ENCODE peak calls at places on chromosomes 6 and 20, in seven cellular contexts. One of them, this sample, is unnamed.

GRCh38 chr6:24432611-24433010 is 29.9 kb downstream of the MRS2 start:
- DNase-seq in left ventricle myocardium inferior: no peak
- DNase-seq in stomach: no peak
- DNase-seq in tibial nerve: no peak
- DNase-seq in coronary artery: no peak
- DNase-seq in A549: no peak
- DNase-seq in OCI-LY7: no peak
- DNase-seq in this sample: no peak

GRCh38 chr20:51014797-51015722 is 7.8 kb downstream of the KCNG1 start:
- DNase-seq in coronary artery: no peak
- DNase-seq in A549: peak; percentile 59
- DNase-seq in tibial nerve: no peak
- DNase-seq in stomach: peak; percentile 35
- DNase-seq in left ventricle myocardium inferior: no peak
- DNase-seq in OCI-LY7: peak; percentile 36
- DNase-seq in this sample: peak; percentile 65

GRCh38 chr6:20202699-20203302 is 9.5 kb downstream of the MBOAT1 start:
- DNase-seq in coronary artery: no peak
- DNase-seq in A549: peak; percentile 36
- DNase-seq in stomach: no peak
- DNase-seq in OCI-LY7: no peak
- DNase-seq in left ventricle myocardium inferior: no peak
- DNase-seq in tibial nerve: no peak
- DNase-seq in this sample: no peak

GRCh38 chr20:25273541-25274358 is 25.9 kb downstream of the PYGB start:
- DNase-seq in tibial nerve: peak; percentile 3
- DNase-seq in A549: no peak
- DNase-seq in OCI-LY7: no peak
- DNase-seq in coronary artery: no peak
- DNase-seq in stomach: peak; percentile 17
- DNase-seq in left ventricle myocardium inferior: peak; percentile 23
- DNase-seq in this sample: no peak

GRCh38 chr6:27650620-27651370 is 177.9 kb upstream of the ZNF184 start:
- DNase-seq in left ventricle myocardium inferior: no peak
- DNase-seq in OCI-LY7: no peak
- DNase-seq in A549: peak; percentile 88
- DNase-seq in stomach: no peak
- DNase-seq in tibial nerve: no peak
- DNase-seq in coronary artery: no peak
- DNase-seq in this sample: no peak

GRCh38 chr6:170111816-170112582 is 178.9 kb downstream of the DLL1 start:
- DNase-seq in tibial nerve: no peak
- DNase-seq in stomach: peak; percentile 10
- DNase-seq in coronary artery: peak; percentile 57
- DNase-seq in A549: no peak
- DNase-seq in OCI-LY7: no peak
- DNase-seq in left ventricle myocardium inferior: no peak
- DNase-seq in this sample: no peak

GRCh38 chr6:33808781-33809180 is 5.0 kb upstream of the MLN start:
- DNase-seq in tibial nerve: no peak
- DNase-seq in A549: no peak
- DNase-seq in left ventricle myocardium inferior: no peak
- DNase-seq in OCI-LY7: no peak
- DNase-seq in stomach: no peak
- DNase-seq in coronary artery: no peak
- DNase-seq in this sample: no peak

GRCh38 chr6:136173519-136174507 is 76.3 kb downstream of the MTFR2 start:
- DNase-seq in stomach: no peak
- DNase-seq in coronary artery: no peak
- DNase-seq in left ventricle myocardium inferior: no peak
- DNase-seq in tibial nerve: no peak
- DNase-seq in OCI-LY7: no peak
- DNase-seq in A549: no peak
- DNase-seq in this sample: peak; percentile 20

GRCh38 chr6:161440299-161440698 is 166.4 kb upstream of the AGPAT4 start:
- DNase-seq in stomach: no peak
- DNase-seq in OCI-LY7: no peak
- DNase-seq in left ventricle myocardium inferior: no peak
- DNase-seq in A549: no peak
- DNase-seq in coronary artery: no peak
- DNase-seq in tibial nerve: no peak
- DNase-seq in this sample: no peak

GRCh38 chr6:32854376-32855178 is 585 bp downstream of the PSMB9 start:
- DNase-seq in stomach: peak; percentile 59
- DNase-seq in coronary artery: no peak
- DNase-seq in tibial nerve: no peak
- DNase-seq in OCI-LY7: peak; percentile 74
- DNase-seq in left ventricle myocardium inferior: peak; percentile 41
- DNase-seq in A549: no peak
- DNase-seq in this sample: peak; percentile 71

GRCh38 chr20:14431568-14431967 is 94.2 kb upstream of the FLRT3 start:
- DNase-seq in left ventricle myocardium inferior: no peak
- DNase-seq in stomach: no peak
- DNase-seq in tibial nerve: no peak
- DNase-seq in OCI-LY7: no peak
- DNase-seq in A549: no peak
- DNase-seq in coronary artery: no peak
- DNase-seq in this sample: no peak

GRCh38 chr20:56428881-56429280 is 16.8 kb downstream of the CASS4 start:
- DNase-seq in stomach: no peak
- DNase-seq in coronary artery: no peak
- DNase-seq in OCI-LY7: no peak
- DNase-seq in tibial nerve: no peak
- DNase-seq in left ventricle myocardium inferior: no peak
- DNase-seq in A549: no peak
- DNase-seq in this sample: no peak

GRCh38 chr20:56426926-56427325 is 14.9 kb downstream of the CASS4 start:
- DNase-seq in coronary artery: no peak
- DNase-seq in A549: no peak
- DNase-seq in stomach: no peak
- DNase-seq in left ventricle myocardium inferior: no peak
- DNase-seq in OCI-LY7: no peak
- DNase-seq in tibial nerve: no peak
- DNase-seq in this sample: no peak

GRCh38 chr20:56429496-56429895 is 17.4 kb downstream of the CASS4 start:
- DNase-seq in OCI-LY7: no peak
- DNase-seq in stomach: no peak
- DNase-seq in coronary artery: no peak
- DNase-seq in A549: no peak
- DNase-seq in left ventricle myocardium inferior: no peak
- DNase-seq in tibial nerve: no peak
- DNase-seq in this sample: no peak

GRCh38 chr20:56428388-56428787 is 16.3 kb downstream of the CASS4 start:
- DNase-seq in OCI-LY7: no peak
- DNase-seq in left ventricle myocardium inferior: no peak
- DNase-seq in A549: no peak
- DNase-seq in coronary artery: no peak
- DNase-seq in stomach: no peak
- DNase-seq in tibial nerve: no peak
- DNase-seq in this sample: no peak

DNA sequence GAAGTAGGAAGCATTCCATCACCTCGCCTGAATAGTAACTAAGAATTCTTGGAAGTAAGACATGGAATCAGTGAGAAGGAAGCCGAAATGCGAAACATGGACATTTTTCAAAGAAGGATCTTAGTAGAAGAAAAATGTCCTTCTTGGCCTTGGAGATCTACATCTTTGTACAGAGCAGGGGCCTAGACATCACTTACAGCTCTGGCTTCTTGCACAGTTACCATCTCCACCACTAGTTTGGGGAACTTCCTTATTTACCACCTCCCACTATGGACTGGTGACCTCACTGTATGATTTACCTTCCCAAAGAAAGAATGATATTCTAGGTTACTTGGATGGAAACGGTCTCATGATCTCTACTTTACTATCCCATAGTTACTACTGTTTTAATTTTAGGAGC is 15.7 kb downstream of the CASS4 start:
- DNase-seq in A549: no peak
- DNase-seq in tibial nerve: no peak
- DNase-seq in left ventricle myocardium inferior: no peak
- DNase-seq in stomach: no peak
- DNase-seq in coronary artery: no peak
- DNase-seq in OCI-LY7: no peak
- DNase-seq in this sample: no peak
- H3K27ac ChIP-seq in A549: no peak overlapping the region
- H3K27ac ChIP-seq in tibial nerve: no peak overlapping the region
- H3K27ac ChIP-seq in left ventricle myocardium inferior: no peak overlapping the region
- H3K27ac ChIP-seq in stomach: no peak overlapping the region
- H3K27ac ChIP-seq in coronary artery: no peak overlapping the region
- H3K27ac ChIP-seq in OCI-LY7: no peak overlapping the region
- H3K27ac ChIP-seq in this sample: no peak overlapping the region

DNA sequence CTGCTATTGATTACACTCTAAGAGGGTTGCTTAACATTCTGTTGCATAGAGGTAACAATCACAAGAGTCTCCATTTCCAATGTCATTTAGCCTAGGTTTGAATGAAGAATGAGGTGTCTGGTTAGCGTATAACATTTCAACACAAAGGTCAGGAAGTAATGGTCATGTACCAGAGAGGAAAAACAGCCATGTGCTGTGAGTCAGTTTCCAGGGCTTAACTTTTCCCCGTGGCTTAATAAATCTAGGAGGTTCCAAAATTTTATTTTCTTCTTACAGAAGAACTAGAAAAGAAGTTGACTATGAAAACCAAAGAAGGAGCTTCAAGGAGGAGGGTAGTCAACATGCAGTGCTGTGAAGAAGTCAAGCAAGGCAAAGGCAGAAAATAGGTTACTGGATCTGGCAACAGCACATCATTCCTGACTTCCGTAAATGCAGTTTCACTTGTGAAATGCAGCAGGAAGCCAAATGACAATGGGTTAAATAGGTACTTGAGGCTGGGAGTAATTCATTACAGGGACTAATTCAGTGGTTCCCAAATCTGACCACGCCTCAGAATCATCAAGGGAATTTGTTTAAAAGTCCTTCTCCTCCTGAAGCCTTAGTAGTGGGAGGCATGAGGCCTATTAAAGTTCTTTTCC is 8.5 kb upstream of the GABRR2 start:
- DNase-seq in OCI-LY7: peak; percentile 27
- DNase-seq in stomach: no peak
- DNase-seq in tibial nerve: no peak
- DNase-seq in left ventricle myocardium inferior: no peak
- DNase-seq in A549: no peak
- DNase-seq in coronary artery: no peak
- DNase-seq in this sample: no peak
- H3K27ac ChIP-seq in OCI-LY7: no peak overlapping the region
- H3K27ac ChIP-seq in stomach: no peak overlapping the region
- H3K27ac ChIP-seq in tibial nerve: peak overlapping the region; percentile 11
- H3K27ac ChIP-seq in left ventricle myocardium inferior: peak overlapping the region; percentile 50
- H3K27ac ChIP-seq in A549: no peak overlapping the region
- H3K27ac ChIP-seq in coronary artery: no peak overlapping the region
- H3K27ac ChIP-seq in this sample: no peak overlapping the region

DNA sequence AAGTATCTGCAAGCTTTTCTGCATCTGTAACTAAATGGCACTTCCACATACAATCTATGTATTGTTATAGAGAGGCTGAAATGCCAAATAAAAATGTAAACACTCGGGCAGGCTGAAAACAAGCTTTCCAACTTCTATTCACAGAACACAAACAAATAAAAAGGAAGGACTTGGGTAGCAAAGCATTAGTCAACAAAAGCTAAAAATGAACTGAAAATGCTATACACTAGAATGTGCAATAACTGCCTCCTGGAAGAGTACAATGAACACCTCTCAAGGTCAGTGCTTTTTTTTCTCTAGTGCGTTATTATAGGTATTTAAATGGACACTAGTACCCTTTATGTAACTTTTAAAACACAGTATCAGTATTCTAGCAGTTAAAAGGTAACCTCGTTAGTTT is 31.4 kb downstream of the STK38 start:
- DNase-seq in OCI-LY7: no peak
- DNase-seq in tibial nerve: no peak
- DNase-seq in left ventricle myocardium inferior: no peak
- DNase-seq in coronary artery: no peak
- DNase-seq in stomach: no peak
- DNase-seq in A549: no peak
- DNase-seq in this sample: no peak
- H3K27ac ChIP-seq in OCI-LY7: no peak overlapping the region
- H3K27ac ChIP-seq in tibial nerve: peak overlapping the region; percentile 74
- H3K27ac ChIP-seq in left ventricle myocardium inferior: no peak overlapping the region
- H3K27ac ChIP-seq in coronary artery: no peak overlapping the region
- H3K27ac ChIP-seq in stomach: no peak overlapping the region
- H3K27ac ChIP-seq in A549: no peak overlapping the region
- H3K27ac ChIP-seq in this sample: peak overlapping the region; percentile 4

GRCh38 chr6:42136508-42137191 is 5.8 kb downstream of the C6orf132 start:
- DNase-seq in coronary artery: no peak
- DNase-seq in OCI-LY7: peak; percentile 75
- DNase-seq in stomach: peak; percentile 28
- DNase-seq in tibial nerve: no peak
- DNase-seq in left ventricle myocardium inferior: no peak
- DNase-seq in A549: peak; percentile 62
- DNase-seq in this sample: peak; percentile 35
- H3K27ac ChIP-seq in coronary artery: no peak overlapping the region
- H3K27ac ChIP-seq in OCI-LY7: no peak overlapping the region
- H3K27ac ChIP-seq in stomach: peak overlapping the region; percentile 95
- H3K27ac ChIP-seq in tibial nerve: no peak overlapping the region
- H3K27ac ChIP-seq in left ventricle myocardium inferior: no peak overlapping the region
- H3K27ac ChIP-seq in A549: peak overlapping the region; percentile 84
- H3K27ac ChIP-seq in this sample: peak overlapping the region; percentile 85

DNA sequence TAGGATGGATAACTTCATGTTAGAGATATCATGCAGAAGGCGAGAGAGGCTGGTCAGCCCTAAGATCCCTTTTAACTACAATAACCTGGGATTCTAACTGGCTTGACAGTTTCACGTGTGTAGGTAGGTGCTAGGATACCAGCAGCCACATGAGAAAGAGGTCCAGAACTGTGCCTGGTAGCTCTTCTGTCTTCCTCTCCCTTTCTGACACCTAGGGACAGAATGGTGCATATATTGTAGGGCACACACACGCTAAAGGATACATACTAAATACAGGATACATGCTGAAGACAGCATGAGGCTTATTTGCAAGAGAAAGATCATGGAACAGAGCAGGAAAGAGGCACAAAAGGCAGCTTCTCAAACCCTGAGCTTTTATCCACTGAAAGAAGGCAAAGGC is 3.4 kb downstream of the SLC22A23 start:
- DNase-seq in A549: no peak
- DNase-seq in OCI-LY7: no peak
- DNase-seq in stomach: no peak
- DNase-seq in left ventricle myocardium inferior: no peak
- DNase-seq in coronary artery: no peak
- DNase-seq in tibial nerve: no peak
- DNase-seq in this sample: no peak
- H3K27ac ChIP-seq in A549: no peak overlapping the region
- H3K27ac ChIP-seq in OCI-LY7: no peak overlapping the region
- H3K27ac ChIP-seq in stomach: no peak overlapping the region
- H3K27ac ChIP-seq in left ventricle myocardium inferior: no peak overlapping the region
- H3K27ac ChIP-seq in coronary artery: no peak overlapping the region
- H3K27ac ChIP-seq in tibial nerve: no peak overlapping the region
- H3K27ac ChIP-seq in this sample: no peak overlapping the region

GRCh38 chr6:53321701-53322100 is 27.0 kb downstream of the ELOVL5 start:
- DNase-seq in tibial nerve: no peak
- DNase-seq in OCI-LY7: no peak
- DNase-seq in stomach: no peak
- DNase-seq in A549: no peak
- DNase-seq in left ventricle myocardium inferior: no peak
- DNase-seq in coronary artery: no peak
- DNase-seq in this sample: no peak
- H3K27ac ChIP-seq in tibial nerve: peak overlapping the region; percentile 41
- H3K27ac ChIP-seq in OCI-LY7: no peak overlapping the region
- H3K27ac ChIP-seq in stomach: no peak overlapping the region
- H3K27ac ChIP-seq in A549: no peak overlapping the region
- H3K27ac ChIP-seq in left ventricle myocardium inferior: peak overlapping the region; percentile 26
- H3K27ac ChIP-seq in coronary artery: peak overlapping the region; percentile 47
- H3K27ac ChIP-seq in this sample: no peak overlapping the region

This sample was measured in colonic mucosa.